ENCODE peak calls at places on chromosomes 11 and 22, in six cellular contexts. C, R, M, A, U and W are unnamed samples.

GRCh38 chr22:24554316-24555159 is at the start of gene GUCD1:
- DNase-seq in C (no peak), R (no peak), M (peak; percentile 52), A (no peak), U (peak; percentile 63), W (peak; percentile 59)

GRCh38 chr22:37326726-37327125 is 44.4 kb downstream of the CYTH4 start:
- DNase-seq in C (no peak), R (no peak), M (no peak), A (no peak), U (no peak), W (peak; percentile 67)

GRCh38 chr22:49137216-49137840 is 690.3 kb downstream of the BRD1 start:
- DNase-seq in C (no peak), R (no peak), M (no peak), A (no peak), U (no peak), W (no peak)

GRCh38 chr11:66419825-66420224 is 1.0 kb upstream of the NPAS4 start:
- DNase-seq in C (no peak), R (no peak), M (no peak), A (no peak), U (no peak), W (no peak)

GRCh38 chr11:9276571-9276970 is 11.4 kb upstream of the DENND5A start:
- DNase-seq in C (no peak), R (no peak), M (no peak), A (no peak), U (no peak), W (no peak)

GRCh38 chr11:36092314-36093030 is 148.6 kb downstream of the LDLRAD3 start:
- DNase-seq in C (no peak), R (peak; percentile 75), M (no peak), A (no peak), U (no peak), W (no peak)

GRCh38 chr11:71446942-71447688 is 1.1 kb downstream of the DHCR7 start:
- DNase-seq in C (no peak), R (no peak), M (no peak), A (no peak), U (peak; percentile 91), W (peak; percentile 65)

GRCh38 chr11:42806191-42806590 is 505.6 kb upstream of the API5 start:
- DNase-seq in C (no peak), R (no peak), M (no peak), A (no peak), U (no peak), W (no peak)

GRCh38 chr11:96706761-96707160 is 316.9 kb downstream of the JRKL start:
- DNase-seq in C (no peak), R (no peak), M (no peak), A (no peak), U (no peak), W (no peak)

GRCh38 chr11:32331098-32331497 is 104.2 kb downstream of the WT1 start:
- DNase-seq in C (no peak), R (no peak), M (no peak), A (no peak), U (no peak), W (no peak)

GRCh38 chr11:69312418-69313399 is 18.8 kb downstream of the MYEOV start:
- DNase-seq in C (no peak), R (no peak), M (no peak), A (no peak), U (no peak), W (no peak)

DNA sequence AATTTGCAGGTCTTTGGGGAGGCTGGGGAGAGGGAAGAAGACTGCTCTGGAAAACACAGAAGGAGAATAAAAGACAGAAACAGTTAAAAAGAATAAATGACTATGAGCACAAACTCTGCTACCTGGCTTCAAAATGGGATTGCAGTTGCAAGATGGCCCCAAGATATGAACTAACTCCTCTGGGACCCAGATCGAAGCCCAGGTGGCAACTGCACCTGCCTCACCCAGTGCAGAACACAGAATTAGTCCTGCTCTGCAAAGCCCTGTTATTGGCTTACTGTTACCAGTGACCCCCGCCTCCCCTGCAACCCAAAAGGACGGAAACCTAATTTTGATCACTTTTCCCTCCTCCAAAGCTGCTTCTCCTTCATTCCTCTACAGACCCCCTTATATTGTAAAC is 35.9 kb upstream of the POU2AF1 start:
- DNase-seq in C (no peak), R (no peak), M (no peak), A (no peak), U (no peak), W (no peak)
- H3K4me1 ChIP-seq in C (peaks cover 91% of the 10 kb centered on the region), R (no peaks in the 10 kb centered on the region), M (peaks cover 97% of the 10 kb centered on the region), A (no peaks in the 10 kb centered on the region), U (no peaks in the 10 kb centered on the region), W (peaks cover 9% of the 10 kb centered on the region)

GRCh38 chr11:104089481-104089880 is 53.0 kb downstream of the DDI1 start:
- DNase-seq in C (no peak), R (no peak), M (no peak), A (no peak), U (no peak), W (no peak)
- TF ChIP-seq EZH2 in C (no peak), R (no peak), M (no peak), A (no peak), U (no peak), W (no peak)

DNA sequence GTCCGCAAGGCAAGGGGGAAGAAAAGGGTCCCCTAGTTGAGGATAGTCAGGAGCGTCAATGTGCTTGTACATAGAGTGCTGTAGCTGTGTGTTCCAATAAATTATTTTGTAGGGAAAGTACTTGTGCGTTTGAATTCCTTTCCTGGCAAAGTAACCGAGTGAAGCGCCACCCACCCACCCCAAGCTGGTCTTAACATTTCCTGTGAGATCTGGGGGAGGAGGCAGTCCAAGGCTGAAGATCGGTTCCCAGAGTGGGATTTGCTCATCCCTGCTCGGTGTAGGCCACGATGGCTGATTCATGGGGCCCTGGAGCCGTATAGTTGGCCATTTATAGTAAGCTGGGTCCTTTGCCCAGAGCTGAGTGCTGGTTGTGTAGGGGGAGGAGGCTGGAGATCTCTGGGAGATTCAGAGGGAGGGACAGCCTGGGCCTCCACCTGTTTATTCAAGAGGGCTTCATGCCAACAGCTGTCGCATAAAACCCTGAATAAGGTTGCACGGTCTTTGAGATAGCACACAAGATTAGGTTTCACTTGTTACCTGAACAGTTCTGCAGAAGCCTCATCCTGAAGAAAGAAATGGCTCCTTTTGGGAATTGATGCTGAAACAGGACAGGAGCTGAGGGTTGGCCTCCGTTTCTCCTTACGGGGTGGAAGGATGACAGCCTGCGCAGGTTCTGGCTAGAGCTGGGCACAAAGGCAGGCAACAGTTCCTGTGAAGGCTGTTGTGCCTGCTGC is 2.4 kb downstream of the ATF4 start:
- DNase-seq in C (no peak), R (no peak), M (no peak), A (no peak), U (peak; percentile 92), W (no peak)
- H3K4me1 ChIP-seq in C (peaks cover 31% of the 10 kb centered on the region), R (peaks cover 3% of the 10 kb centered on the region), M (peaks cover 30% of the 10 kb centered on the region), A (peaks cover 17% of the 10 kb centered on the region), U (peaks cover 20% of the 10 kb centered on the region), W (peaks cover 30% of the 10 kb centered on the region)

DNA sequence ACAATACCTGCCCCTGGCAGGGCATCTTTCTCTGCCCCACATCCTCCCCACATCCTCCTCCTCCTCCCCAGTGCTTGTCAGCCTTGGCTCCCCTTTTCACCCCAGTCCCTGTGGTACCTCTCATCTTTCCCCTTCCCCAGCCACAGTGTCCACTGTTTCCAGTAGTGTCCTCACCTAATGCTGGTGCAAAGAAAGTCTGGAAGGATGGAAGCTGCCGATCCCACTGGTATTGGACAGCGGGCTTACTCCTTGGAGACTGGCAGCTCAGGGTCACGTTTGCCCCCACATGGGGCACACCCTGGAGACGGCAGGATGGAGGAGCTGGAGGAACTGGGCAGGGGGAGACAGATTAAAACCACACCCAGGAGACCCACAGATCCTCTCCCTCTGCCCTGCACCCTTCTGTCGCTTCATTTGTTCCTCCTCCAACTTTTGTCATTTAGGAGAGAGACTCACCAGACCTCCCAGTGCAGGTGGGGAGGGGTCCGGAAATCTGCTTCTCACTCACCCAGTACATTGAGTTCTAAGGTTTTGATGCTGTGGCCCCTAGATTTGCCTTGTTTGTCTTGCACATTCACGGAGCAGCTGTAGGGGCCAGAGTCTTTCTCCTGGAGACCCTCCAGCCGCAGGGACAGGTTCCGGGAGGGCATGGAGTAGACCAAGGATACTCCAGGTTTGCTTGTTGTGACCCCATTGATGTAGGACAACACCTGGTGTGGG is 4.1 kb upstream of the VSIG2 start:
- DNase-seq in C (no peak), R (no peak), M (no peak), A (no peak), U (no peak), W (no peak)
- TF ChIP-seq EZH2 in C (no peak), R (peak; percentile 71), M (no peak), A (no peak), U (no peak), W (no peak)